ENCODE peak calls at places on chromosomes 3 and 15, in nine cellular contexts. A is CD8-positive, alpha-beta memory T cell; U is posterior vena cava; C is body of pancreas; M is NCI-H774; L is left ventricle myocardium inferior; H is ecto neural progenitor cell; Q is activated naive CD8-positive, alpha-beta T cell treated with anti-CD3 and anti-CD28 coated beads, Interleukin-2, amount 50 U/mL, for 24 hours; Y is transverse colon. B is an unnamed sample.

GRCh38 chr3:194484614-194485013 is 2.2 kb downstream of the ATP13A3 start:
- DNase-seq in Q (no peak), L (no peak), A (no peak), U (no peak), H (no peak), C (no peak), M (no peak), Y (no peak), B (no peak)

GRCh38 chr3:112491373-112491772 is 7.9 kb downstream of the BTLA start:
- DNase-seq in Q (no peak), A (no peak), H (no peak), M (no peak), L (no peak), Y (no peak), C (no peak), U (no peak), B (peak)

GRCh38 chr3:182331356-182331755 is 461.9 kb upstream of the ATP11B start:
- DNase-seq in H (no peak), M (no peak), U (no peak), L (no peak), C (no peak), Q (no peak), A (no peak), Y (no peak), B (no peak)

GRCh38 chr15:65856821-65857455 is 12.4 kb upstream of the RAB11A start:
- DNase-seq in A (peak), Y (peak), H (peak), U (no peak), M (peak), Q (peak), C (peak), L (peak), B (peak)

GRCh38 chr15:55741592-55742497 is 1.1 kb downstream of the PRTG start:
- DNase-seq in Q (no peak), M (no peak), L (no peak), U (no peak), C (peak), Y (no peak), H (peak), A (no peak), B (no peak)

GRCh38 chr3:16550676-16551341 is 37.3 kb upstream of the RFTN1 start:
- DNase-seq in C (peak), Q (peak), A (peak), Y (peak), M (peak), L (no peak), H (peak), U (peak), B (peak)

GRCh38 chr3:156586905-156587766 is 32.2 kb upstream of the SSR3 start:
- DNase-seq in M (no peak), U (no peak), Y (no peak), H (no peak), L (no peak), Q (no peak), A (no peak), C (no peak), B (no peak)

GRCh38 chr3:51967384-51968174 is at the start of gene PCBP4:
- DNase-seq in L (peak), A (peak), C (peak), M (no peak), Q (no peak), Y (peak), U (peak), H (peak), B (peak)

GRCh38 chr15:99729920-99730319 is 3.3 kb downstream of the LYSMD4 start:
- DNase-seq in A (no peak), U (peak), C (peak), Y (no peak), L (no peak), H (no peak), Q (peak), M (no peak), B (no peak)

GRCh38 chr3:153625506-153625905 is 463.5 kb downstream of the RAP2B start:
- DNase-seq in U (no peak), Q (no peak), H (no peak), L (no peak), A (no peak), C (no peak), M (no peak), Y (no peak), B (no peak)

GRCh38 chr3:105791919-105792786 is 76.7 kb downstream of the CBLB start:
- DNase-seq in L (peak), C (peak), Q (no peak), U (peak), Y (peak), M (no peak), A (no peak), H (no peak), B (peak)

GRCh38 chr15:101490922-101491738 is 1.6 kb upstream of the PCSK6 start:
- DNase-seq in A (no peak), U (peak), Q (no peak), H (peak), Y (no peak), M (no peak), L (no peak), C (no peak), B (no peak)

GRCh38 chr15:55894406-55894965 is 98.9 kb downstream of the NEDD4 start:
- DNase-seq in L (no peak), H (no peak), M (no peak), Q (no peak), A (no peak), Y (no peak), U (no peak), C (no peak), B (no peak)

GRCh38 chr3:139559541-139559940 is 20.0 kb upstream of the RBP1 start:
- DNase-seq in C (no peak), U (no peak), M (no peak), L (no peak), Q (no peak), H (no peak), Y (no peak), A (no peak), B (no peak)

GRCh38 chr3:195711813-195712534 is 8.8 kb upstream of the MUC20 start:
- DNase-seq in U (no peak), Y (no peak), Q (no peak), M (no peak), A (no peak), H (no peak), C (no peak), L (no peak), B (no peak)

GRCh38 chr15:48532938-48533337 is 112.6 kb downstream of the FBN1 start:
- DNase-seq in M (no peak), L (no peak), Y (no peak), C (no peak), U (no peak), Q (no peak), A (no peak), H (no peak), B (no peak)

GRCh38 chr3:34419801-34420200 is 621.4 kb downstream of the PDCD6IP start:
- DNase-seq in C (no peak), U (no peak), H (no peak), Y (no peak), L (no peak), Q (no peak), A (no peak), M (no peak), B (no peak)

GRCh38 chr3:140910860-140911259 is 30.8 kb upstream of the SLC25A36 start:
- DNase-seq in U (no peak), M (peak), H (no peak), A (no peak), C (no peak), Y (no peak), Q (no peak), L (no peak), B (peak)

GRCh38 chr3:13233487-13234154 is 160.4 kb upstream of the IQSEC1 start:
- DNase-seq in C (no peak), A (no peak), L (no peak), H (no peak), M (no peak), Y (no peak), Q (peak), U (no peak), B (no peak)

GRCh38 chr15:65558336-65558735 is 28.1 kb downstream of the HACD3 start:
- DNase-seq in C (no peak), M (no peak), H (no peak), Y (no peak), U (no peak), Q (no peak), L (no peak), A (no peak), B (no peak)

GRCh38 chr15:93459396-93459795 is 370.4 kb upstream of the RGMA start:
- DNase-seq in Y (no peak), L (no peak), Q (no peak), A (no peak), C (no peak), H (no peak), M (no peak), U (no peak), B (no peak)

GRCh38 chr3:146104068-146104467 is 56.9 kb downstream of the PLOD2 start:
- DNase-seq in A (no peak), U (no peak), Q (no peak), C (no peak), Y (no peak), H (no peak), L (no peak), M (no peak), B (no peak)

GRCh38 chr15:101255615-101256350 is 3.9 kb upstream of the CHSY1 start:
- DNase-seq in Q (no peak), U (no peak), M (no peak), H (no peak), C (peak), Y (no peak), L (no peak), A (no peak), B (no peak)

GRCh38 chr3:6799264-6799915 is 61.5 kb upstream of the GRM7 start:
- DNase-seq in Q (peak), L (no peak), C (peak), Y (peak), U (no peak), H (peak), M (no peak), A (no peak), B (peak)

GRCh38 chr15:35167675-35168074 is 82.6 kb upstream of the NANOGP8 start:
- DNase-seq in Y (no peak), H (no peak), U (no peak), A (no peak), L (no peak), C (no peak), M (no peak), Q (no peak), B (no peak)

GRCh38 chr3:29236441-29236840 is 44.4 kb upstream of the RBMS3 start:
- DNase-seq in U (no peak), H (no peak), C (no peak), L (no peak), Q (no peak), A (no peak), M (no peak), Y (no peak), B (no peak)

GRCh38 chr3:147389265-147390175 is 16.8 kb downstream of the ZIC4 start:
- DNase-seq in C (no peak), A (no peak), Y (no peak), Q (no peak), M (no peak), L (no peak), U (no peak), H (peak), B (no peak)